ENCODE peak calls at places on chromosome 20, in seven cellular contexts. Z is NB4, R is cardiac muscle cell, B is right cardiac atrium, A is Karpas-422, O is astrocyte of the spinal cord, U is fibroblast of lung. L is an unnamed sample.

GRCh38 chr20:58890073-58890453 is 37.5 kb downstream of the GNAS start:
- DNase-seq in R (no peak), A (no peak), Z (no peak), U (no peak), O (no peak), B (no peak), L (no peak)

GRCh38 chr20:36859282-36859555 is 16.7 kb upstream of the TLDC2 start:
- DNase-seq in R (no peak), O (no peak), Z (no peak), B (no peak), A (no peak), U (no peak), L (no peak)

GRCh38 chr20:63023071-63023835 is 16.5 kb upstream of the BHLHE23 start:
- DNase-seq in O (no peak), Z (no peak), A (no peak), U (no peak), B (peak), R (no peak), L (no peak)

GRCh38 chr20:46562373-46563169 is 12.1 kb upstream of the OCSTAMP start:
- DNase-seq in Z (peak), U (peak), R (peak), B (peak), O (peak), A (peak), L (peak)

GRCh38 chr20:5947276-5947675 is 3.1 kb downstream of the TRMT6 start:
- DNase-seq in U (no peak), Z (peak), A (no peak), O (no peak), R (no peak), B (no peak), L (no peak)

GRCh38 chr20:4949833-4950178 is 51.5 kb downstream of the SLC23A2 start:
- DNase-seq in R (peak), U (peak), O (peak), Z (peak), B (no peak), A (peak), L (peak)

GRCh38 chr20:17061721-17062120 is 165.1 kb upstream of the PCSK2 start:
- DNase-seq in A (no peak), O (no peak), Z (no peak), U (no peak), R (no peak), B (no peak), L (no peak)

GRCh38 chr20:15144911-15145310 is 807.5 kb upstream of the FLRT3 start:
- DNase-seq in R (no peak), A (no peak), U (no peak), Z (no peak), O (no peak), B (no peak), L (no peak)

GRCh38 chr20:43948455-43948854 is 33.8 kb downstream of the TOX2 start:
- DNase-seq in U (no peak), R (no peak), Z (no peak), A (peak), B (no peak), O (no peak), L (no peak)

GRCh38 chr20:63625771-63626423 is 1.0 kb downstream of the GMEB2 start:
- DNase-seq in A (peak), O (peak), U (peak), Z (peak), R (peak), B (peak), L (peak)

GRCh38 chr20:1800777-1801176 is 94.4 kb upstream of the SIRPA start:
- DNase-seq in U (peak), A (peak), B (no peak), Z (peak), O (peak), R (peak), L (no peak)

GRCh38 chr20:17681741-17682102 is 320 bp downstream of the RRBP1 start:
- DNase-seq in A (no peak), O (no peak), R (no peak), U (no peak), B (no peak), Z (no peak), L (no peak)

GRCh38 chr20:53773792-53774371 is 180.2 kb upstream of the ZNF217 start:
- DNase-seq in A (no peak), O (peak), R (peak), B (no peak), Z (no peak), U (peak), L (no peak)

GRCh38 chr20:16014436-16014835 is 558.8 kb downstream of the KIF16B start:
- DNase-seq in U (no peak), O (no peak), R (no peak), A (no peak), Z (no peak), B (no peak), L (no peak)

GRCh38 chr20:51710503-51710902 is 57.7 kb downstream of the ATP9A start:
- DNase-seq in Z (no peak), R (no peak), U (no peak), B (no peak), A (no peak), O (no peak), L (no peak)

GRCh38 chr20:58719258-58719657 is 26.7 kb downstream of the NPEPL1 start:
- DNase-seq in O (no peak), B (no peak), U (no peak), A (no peak), Z (peak), R (no peak), L (no peak)

GRCh38 chr20:17849901-17850673 is 118.5 kb downstream of the SNX5 start:
- DNase-seq in R (peak), B (peak), Z (no peak), O (peak), U (peak), A (no peak), L (no peak)

GRCh38 chr20:3238616-3239025 is 369 bp downstream of the SLC4A11 start:
- DNase-seq in U (no peak), A (peak), Z (peak), B (no peak), R (peak), O (no peak), L (peak)

GRCh38 chr20:26276811-26277210 is 580.2 kb upstream of the ZNF337 start:
- DNase-seq in A (no peak), O (peak), B (peak), Z (no peak), R (peak), U (no peak), L (no peak)

GRCh38 chr20:47724910-47725247 is 60.4 kb downstream of the SULF2 start:
- DNase-seq in U (no peak), Z (no peak), A (no peak), R (no peak), O (no peak), B (no peak), L (no peak)

GRCh38 chr20:43982016-43982415 is 67.4 kb downstream of the TOX2 start:
- DNase-seq in U (no peak), Z (no peak), A (no peak), B (no peak), R (no peak), O (no peak), L (no peak)

GRCh38 chr20:14780508-14780907 is 443.1 kb upstream of the FLRT3 start:
- DNase-seq in O (no peak), R (no peak), U (no peak), Z (no peak), A (no peak), B (no peak), L (no peak)

GRCh38 chr20:45469336-45470261 is at the start of gene WFDC2:
- DNase-seq in B (peak), R (no peak), U (no peak), O (no peak), Z (no peak), A (no peak), L (no peak)

GRCh38 chr20:63617092-63617875 is 9.6 kb downstream of the GMEB2 start:
- DNase-seq in U (no peak), R (no peak), Z (no peak), A (no peak), O (no peak), B (peak), L (peak)

GRCh38 chr20:25079171-25079570 is 2.8 kb downstream of the VSX1 start:
- DNase-seq in O (no peak), B (no peak), Z (no peak), U (no peak), A (no peak), R (no peak), L (no peak)

GRCh38 chr20:25076201-25076600 is 5.7 kb downstream of the VSX1 start:
- DNase-seq in U (no peak), B (no peak), Z (no peak), O (no peak), A (no peak), R (peak), L (no peak)

GRCh38 chr20:25076731-25077609 is 5.0 kb downstream of the VSX1 start:
- DNase-seq in B (no peak), Z (peak), A (peak), R (peak), U (no peak), O (no peak), L (peak)

GRCh38 chr20:25078662-25079061 is 3.3 kb downstream of the VSX1 start:
- DNase-seq in Z (no peak), U (no peak), R (no peak), B (no peak), A (no peak), O (no peak), L (no peak)

DNA sequence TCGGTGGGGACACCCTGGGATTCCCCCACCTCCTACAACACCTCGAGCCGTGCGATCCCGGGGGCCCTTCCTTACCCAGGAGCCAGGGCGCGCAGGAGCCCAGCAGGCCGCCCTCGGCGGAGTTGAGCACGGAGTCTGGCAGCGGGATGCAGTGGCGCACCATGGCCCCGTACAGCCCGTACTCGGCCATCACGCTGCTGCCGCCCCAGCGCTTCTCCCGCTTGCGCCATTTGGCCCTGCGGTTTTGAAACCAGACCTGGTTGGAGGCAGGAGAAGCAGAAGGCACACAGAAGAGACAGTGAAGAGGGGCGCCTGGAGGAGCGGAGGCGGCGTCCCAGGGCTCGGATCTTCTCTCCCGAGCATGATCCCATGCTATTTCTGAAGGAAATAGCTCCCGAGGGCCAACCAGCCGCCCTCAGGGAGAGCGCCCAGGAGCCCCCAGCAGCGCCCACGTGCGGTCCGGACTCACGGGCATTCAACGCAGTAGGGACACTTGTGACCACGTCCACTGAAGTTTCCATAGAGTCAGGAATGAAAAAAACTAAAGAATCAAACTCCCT is 4.3 kb downstream of the VSX1 start:
- DNase-seq in R (peak), Z (peak), B (peak), U (no peak), O (no peak), A (no peak), L (no peak)
- H3K4me3 ChIP-seq in R (no peak), Z (no peak), B (no peak), U (no peak), O (no peak), A (no peak), L (no peak)

DNA sequence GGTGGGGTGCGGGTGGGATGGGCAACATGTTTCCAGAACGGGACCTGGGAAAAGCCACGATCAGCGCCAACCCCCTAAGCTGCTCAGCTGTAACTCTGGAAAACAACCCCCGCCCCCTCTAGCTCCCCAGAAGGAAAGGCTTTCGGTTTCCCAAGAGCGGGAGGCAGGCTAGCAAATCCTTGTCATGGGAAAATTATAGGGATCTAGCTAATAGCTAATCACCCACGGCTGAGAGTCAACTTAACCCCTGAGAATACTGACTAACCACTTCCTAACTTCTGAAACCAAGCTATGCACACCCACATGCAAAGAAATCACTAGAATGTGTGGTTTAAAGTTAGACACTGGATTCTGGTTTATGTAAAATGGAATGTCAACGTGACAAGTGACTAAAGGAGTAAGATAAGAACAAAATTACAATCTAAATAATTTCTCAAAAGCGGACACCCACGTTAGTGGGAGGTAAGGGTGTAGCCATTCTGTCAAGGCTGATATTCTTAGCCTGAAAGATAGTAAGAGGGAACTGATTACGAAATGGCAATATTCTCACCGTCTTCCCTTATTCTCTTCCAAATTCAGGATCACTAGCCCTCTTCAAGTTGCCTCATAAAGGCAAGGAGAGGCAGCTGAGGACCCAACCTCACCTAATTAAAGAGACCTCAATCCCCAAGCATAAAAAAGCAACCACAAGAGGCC is 20.1 kb downstream of the JAG1 start:
- DNase-seq in B (peak), O (peak), A (no peak), R (peak), U (peak), Z (no peak), L (peak)
- H3K4me3 ChIP-seq in B (peak), O (no peak), A (no peak), R (no peak), U (no peak), Z (no peak), L (no peak)

GRCh38 chr20:41047975-41048305 is 19.3 kb downstream of the TOP1 start:
- DNase-seq in B (no peak), O (peak), U (peak), A (peak), R (peak), Z (peak), L (peak)
- H3K4me3 ChIP-seq in B (peak), O (peak), U (peak), A (peak), R (no peak), Z (no peak), L (peak)

DNA sequence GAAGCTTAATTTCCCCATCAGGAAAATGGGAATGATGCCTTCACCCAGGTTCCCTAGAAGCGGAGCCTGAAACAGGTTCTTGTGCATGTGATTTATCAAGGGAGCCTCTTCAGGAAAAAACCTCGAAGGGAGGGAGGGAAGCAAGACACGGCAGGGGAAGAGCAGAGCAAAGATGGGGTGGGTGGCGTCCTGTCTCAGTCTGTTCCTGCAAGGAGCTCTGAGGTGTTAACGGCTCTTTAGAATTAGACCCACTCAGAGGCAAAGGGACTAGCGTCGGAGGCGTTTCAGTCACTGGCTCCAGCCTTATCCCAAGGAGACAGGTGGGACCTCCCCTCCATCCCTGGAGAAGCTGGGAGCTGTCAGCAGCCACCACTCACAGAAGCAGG is 15.6 kb upstream of the UBE2V1 start:
- DNase-seq in Z (no peak), R (no peak), A (no peak), O (no peak), U (no peak), B (no peak), L (no peak)
- H3K4me3 ChIP-seq in Z (no peak), R (no peak), A (no peak), O (no peak), U (no peak), B (no peak), L (no peak)

GRCh38 chr20:32190608-32191415 is 16.7 kb downstream of the PLAGL2 start:
- DNase-seq in Z (no peak), A (no peak), O (no peak), U (peak), B (no peak), R (no peak), L (no peak)
- H3K4me3 ChIP-seq in Z (no peak), A (no peak), O (peak), U (peak), B (peak), R (peak), L (no peak)

GRCh38 chr20:56630086-56630493 is 984 bp downstream of the TFAP2C start:
- DNase-seq in Z (peak), A (no peak), O (peak), B (peak), U (no peak), R (peak), L (no peak)

GRCh38 chr20:56631318-56631989 is 2.3 kb downstream of the TFAP2C start:
- DNase-seq in B (no peak), U (no peak), O (no peak), Z (no peak), R (no peak), A (no peak), L (no peak)

GRCh38 chr20:56630506-56631317 is 1.6 kb downstream of the TFAP2C start:
- DNase-seq in O (peak), Z (no peak), R (no peak), U (no peak), B (peak), A (no peak), L (no peak)

GRCh38 chr20:56634307-56634706 is 5.2 kb downstream of the TFAP2C start:
- DNase-seq in U (no peak), A (no peak), B (no peak), Z (no peak), O (no peak), R (no peak), L (no peak)

GRCh38 chr20:56631990-56632327 is 2.9 kb downstream of the TFAP2C start:
- DNase-seq in Z (no peak), A (no peak), O (no peak), R (no peak), U (no peak), B (no peak), L (no peak)
- H3K4me3 ChIP-seq in Z (no peak), A (no peak), O (peak), R (no peak), U (no peak), B (no peak), L (no peak)

GRCh38 chr20:49810491-49811190 is 2.0 kb upstream of the SLC9A8 start:
- DNase-seq in Z (no peak), R (no peak), B (no peak), A (no peak), O (no peak), U (no peak), L (no peak)

GRCh38 chr20:49813305-49813974 is 812 bp downstream of the SLC9A8 start:
- DNase-seq in A (no peak), Z (peak), U (no peak), R (no peak), O (no peak), B (no peak), L (no peak)

GRCh38 chr20:49812463-49813304 is at the start of gene SLC9A8:
- DNase-seq in B (peak), Z (peak), U (peak), A (peak), O (peak), R (peak), L (peak)

GRCh38 chr20:49811825-49812462 is 684 bp upstream of the SLC9A8 start:
- DNase-seq in Z (no peak), B (no peak), U (peak), A (no peak), R (peak), O (peak), L (no peak)

DNA sequence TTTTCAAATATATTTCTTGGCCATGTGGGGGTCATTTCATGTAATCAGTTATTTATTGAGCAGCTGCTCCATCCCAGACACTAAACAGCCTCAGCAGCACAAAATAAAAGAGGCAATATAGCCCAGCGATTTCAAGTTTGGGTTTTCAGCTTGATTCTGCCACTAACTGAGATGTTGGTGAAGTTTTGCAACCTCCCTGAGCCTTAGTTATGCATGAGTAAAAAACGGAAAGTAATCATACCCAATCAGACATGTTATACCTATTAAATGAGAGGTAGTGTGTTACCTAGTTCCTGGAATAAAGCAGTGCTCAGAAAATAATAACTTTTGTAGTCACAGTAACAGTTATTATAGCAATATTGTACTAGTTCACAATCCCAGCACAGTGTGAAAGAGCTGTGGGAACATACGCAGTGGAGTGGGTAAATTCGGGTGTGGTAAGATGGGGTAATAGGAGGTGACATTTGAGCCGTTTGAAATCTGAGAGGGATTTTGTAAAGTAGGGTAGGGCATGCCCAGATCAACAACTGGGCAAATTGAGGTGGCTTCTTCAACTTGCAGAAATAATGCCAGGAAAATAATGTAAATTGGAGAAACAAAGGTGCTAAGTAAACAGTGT is 1.5 kb downstream of the SLC9A8 start:
- DNase-seq in R (no peak), B (no peak), A (no peak), O (no peak), U (no peak), Z (peak), L (no peak)
- H3K4me3 ChIP-seq in R (no peak), B (peak), A (peak), O (no peak), U (no peak), Z (peak), L (peak)

L was measured in GM12865.